ENCODE peak calls at places on chromosomes 1 and 21, in ten cellular contexts. Y is kidney epithelial cell, D is prostate gland, M is WTC11, U is HFF-Myc, L is progenitor cell of endocrine pancreas, N is fibroblast of lung, O is heart right ventricle, A is PC-9, K is epithelial cell of esophagus. T is an unnamed sample.

GRCh38 chr1:243730499-243731150 is 119.4 kb downstream of the AKT3 start:
- DNase-seq in U (no peak), M (no peak), L (no peak), A (no peak), O (no peak), K (peak; percentile 52), D (peak; percentile 10), Y (no peak), N (no peak), T (no peak)

GRCh38 chr21:17002628-17003027 is 510.2 kb upstream of the CXADR start:
- DNase-seq in L (no peak), D (no peak), K (no peak), M (no peak), A (no peak), U (no peak), N (peak; percentile 5), Y (no peak), O (no peak), T (no peak)

GRCh38 chr1:162168935-162169545 is 99.5 kb downstream of the NOS1AP start:
- DNase-seq in A (no peak), L (no peak), D (no peak), M (no peak), N (peak; percentile 20), U (peak; percentile 50), K (no peak), Y (no peak), O (no peak), T (no peak)

GRCh38 chr1:178768423-178768822 is 43.4 kb downstream of the RALGPS2 start:
- DNase-seq in Y (no peak), L (no peak), K (peak; percentile 36), O (no peak), D (no peak), M (no peak), U (no peak), A (no peak), N (peak; percentile 49), T (no peak)

GRCh38 chr1:206907304-206907991 is 10.2 kb downstream of the IL24 start:
- DNase-seq in Y (no peak), D (no peak), U (no peak), N (no peak), O (no peak), A (no peak), L (no peak), M (peak; percentile 77), K (no peak), T (peak; percentile 56)

GRCh38 chr21:14600569-14601308 is 54.6 kb upstream of the SAMSN1 start:
- DNase-seq in N (no peak), A (no peak), O (no peak), M (no peak), D (no peak), U (no peak), K (no peak), Y (no peak), L (no peak), T (no peak)

GRCh38 chr1:104945406-104945805 is 1195.7 kb downstream of the AMY1C start:
- DNase-seq in L (no peak), U (no peak), D (no peak), N (no peak), Y (no peak), A (no peak), K (no peak), O (no peak), M (no peak), T (no peak)

GRCh38 chr1:53893999-53894636 is at the start of gene DIO1:
- DNase-seq in Y (no peak), N (no peak), D (no peak), K (no peak), M (peak; percentile 44), U (no peak), L (no peak), A (no peak), O (no peak), T (no peak)

GRCh38 chr1:7407980-7408770 is 362.9 kb upstream of the VAMP3 start:
- DNase-seq in A (no peak), D (no peak), Y (no peak), K (no peak), M (no peak), O (peak; percentile 1), N (no peak), U (no peak), L (no peak), T (no peak)

GRCh38 chr1:208166340-208167138 is 77.6 kb downstream of the PLXNA2 start:
- DNase-seq in L (no peak), Y (no peak), O (no peak), U (no peak), D (no peak), M (peak; percentile 33), N (no peak), K (peak; percentile 85), A (peak; percentile 66), T (no peak)

GRCh38 chr21:39630827-39631226 is 18.1 kb downstream of the B3GALT5 start:
- DNase-seq in L (no peak), M (no peak), Y (no peak), D (no peak), N (peak; percentile 22), U (no peak), K (no peak), A (no peak), O (no peak), T (no peak)

GRCh38 chr1:3858231-3858981 is 1.1 kb downstream of the DFFB start:
- DNase-seq in N (peak; percentile 36), A (peak; percentile 3), L (no peak), O (no peak), U (peak; percentile 10), D (no peak), Y (no peak), K (peak; percentile 53), M (no peak), T (peak; percentile 59)

DNA sequence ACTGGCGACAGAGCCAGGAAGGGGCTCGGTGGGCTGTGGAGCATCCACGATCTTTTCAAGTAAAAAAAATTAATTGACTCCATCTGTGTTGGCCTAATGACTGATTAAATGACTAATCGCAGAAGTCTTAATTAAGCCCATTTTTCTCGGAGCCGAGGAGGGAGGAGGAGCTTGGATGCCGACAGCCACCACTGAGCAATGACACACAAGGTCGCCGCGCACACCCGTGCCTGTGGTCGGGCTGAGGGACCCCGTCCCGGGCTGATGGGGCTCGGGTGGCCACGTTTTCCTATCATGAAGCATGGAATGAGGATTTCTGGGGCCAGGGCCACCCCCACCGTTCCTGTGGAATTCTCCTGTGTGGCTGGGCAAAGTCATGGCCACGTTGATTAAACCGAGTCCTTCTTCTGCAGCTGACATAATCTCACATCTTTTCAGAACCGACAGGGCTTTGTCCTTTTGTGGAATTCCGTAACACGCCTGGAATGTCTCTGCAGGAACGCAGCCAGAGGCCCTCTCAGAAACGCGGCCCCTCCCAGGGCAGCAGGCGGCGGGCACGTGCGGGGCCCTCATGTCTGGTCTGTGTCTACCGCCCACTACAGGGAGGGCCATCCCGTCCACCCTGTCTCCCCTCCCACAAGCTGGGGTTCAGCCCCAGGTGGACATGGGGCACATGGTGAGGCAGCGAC is 60.7 kb downstream of the MORN1 start:
- DNase-seq in U (peak; percentile 56), D (no peak), M (no peak), Y (no peak), K (peak; percentile 47), L (no peak), A (peak; percentile 44), O (no peak), N (peak; percentile 82), T (peak; percentile 59)
- TF ChIP-seq CTCF in U (no peak), D (no peak), M (no peak), Y (no peak), K (no peak), L (no peak), A (no peak), O (no peak), N (no peak), T (no peak)

GRCh38 chr1:23795676-23796465 is 4.7 kb downstream of the GALE start:
- DNase-seq in O (no peak), K (no peak), L (no peak), A (no peak), Y (no peak), M (no peak), D (no peak), N (no peak), U (no peak), T (no peak)

GRCh38 chr1:23799255-23799569 is 1.3 kb downstream of the GALE start:
- DNase-seq in M (no peak), D (no peak), N (no peak), K (no peak), L (no peak), A (no peak), O (no peak), Y (no peak), U (no peak), T (no peak)

GRCh38 chr1:23798662-23799142 is 1.9 kb downstream of the GALE start:
- DNase-seq in D (no peak), A (no peak), L (no peak), Y (no peak), K (no peak), U (no peak), M (peak; percentile 53), O (no peak), N (no peak), T (no peak)

GRCh38 chr1:23797478-23798448 is 2.8 kb downstream of the GALE start:
- DNase-seq in O (no peak), Y (no peak), U (no peak), D (no peak), M (no peak), N (no peak), K (no peak), L (no peak), A (no peak), T (peak; percentile 35)

GRCh38 chr1:23796466-23797271 is 3.9 kb downstream of the GALE start:
- DNase-seq in M (peak; percentile 52), U (no peak), O (no peak), N (no peak), D (peak; percentile 56), L (no peak), K (no peak), A (no peak), Y (no peak), T (peak; percentile 33)
- TF ChIP-seq CTCF in M (no peak), U (no peak), O (no peak), N (no peak), D (no peak), L (peak; percentile 8), K (no peak), A (no peak), Y (no peak), T (no peak)

GRCh38 chr1:182004601-182005000 is 56.9 kb downstream of the ZNF648 start:
- DNase-seq in Y (no peak), K (no peak), U (no peak), L (no peak), N (no peak), M (no peak), A (no peak), D (no peak), O (peak; percentile 13), T (no peak)
- TF ChIP-seq CTCF in Y (no peak), K (no peak), U (no peak), L (no peak), N (no peak), M (no peak), A (no peak), D (no peak), O (no peak), T (no peak)

GRCh38 chr1:222987616-222988015 is 155.4 kb downstream of the TLR5 start:
- DNase-seq in L (no peak), N (no peak), U (no peak), O (no peak), M (no peak), D (no peak), Y (no peak), A (no peak), K (no peak), T (no peak)
- TF ChIP-seq CTCF in L (no peak), N (no peak), U (no peak), O (no peak), M (no peak), D (no peak), Y (no peak), A (no peak), K (no peak), T (no peak)

GRCh38 chr1:227542153-227543120 is 20.9 kb upstream of the ZNF678 start:
- DNase-seq in D (peak; percentile 81), K (peak; percentile 72), L (peak; percentile 85), A (peak; percentile 90), U (peak; percentile 39), Y (peak; percentile 25), O (peak; percentile 84), N (peak; percentile 78), M (peak; percentile 81), T (peak; percentile 87)
- TF ChIP-seq CTCF in D (peak; percentile 95), K (peak; percentile 57), L (peak; percentile 99), A (peak; percentile 82), U (peak; percentile 72), Y (peak; percentile 56), O (peak; percentile 99), N (peak; percentile 76), M (peak; percentile 89), T (peak; percentile 65)